ENCODE peak calls at places on chromosomes 11 and 22, in seven cellular contexts. E is IMR-90, C is GM12865, N is fibroblast of lung, S is left ventricle myocardium inferior, G is cardiac fibroblast, D is bronchial epithelial cell. I is an unnamed sample.

GRCh38 chr11:10328314-10329090 is 23.6 kb downstream of the ADM start:
- DNase-seq in E (peak), C (no peak), N (peak), S (no peak), G (peak), D (no peak), I (peak)

GRCh38 chr11:70270877-70271634 is 566 bp downstream of the PPFIA1 start:
- DNase-seq in E (peak), C (peak), N (peak), S (peak), G (peak), D (peak), I (peak)

GRCh38 chr11:10303558-10304363 is 1.1 kb upstream of the ADM start:
- DNase-seq in E (peak), C (peak), N (peak), S (peak), G (peak), D (peak), I (no peak)

GRCh38 chr11:131246589-131247164 is 123.7 kb upstream of the NTM start:
- DNase-seq in E (no peak), C (peak), N (no peak), S (peak), G (no peak), D (peak), I (no peak)

GRCh38 chr22:37420656-37421467 is 6.4 kb downstream of the ELFN2 start:
- DNase-seq in E (peak), C (no peak), N (no peak), S (no peak), G (peak), D (peak), I (no peak)

GRCh38 chr22:46250783-46251125 is 661 bp upstream of the CDPF1 start:
- DNase-seq in E (no peak), C (no peak), N (no peak), S (no peak), G (no peak), D (no peak), I (no peak)

GRCh38 chr11:116144387-116144958 is 628.3 kb downstream of the BUD13 start:
- DNase-seq in E (no peak), C (no peak), N (no peak), S (no peak), G (no peak), D (no peak), I (no peak)

GRCh38 chr11:125082611-125083311 is 19.7 kb downstream of the SLC37A2 start:
- DNase-seq in E (peak), C (no peak), N (peak), S (no peak), G (peak), D (peak), I (peak)

GRCh38 chr22:45568213-45568612 is 65.5 kb downstream of the FBLN1 start:
- DNase-seq in E (no peak), C (no peak), N (no peak), S (no peak), G (no peak), D (no peak), I (no peak)

GRCh38 chr11:75816561-75817239 is 1.7 kb downstream of the UVRAG start:
- DNase-seq in E (no peak), C (no peak), N (no peak), S (no peak), G (peak), D (no peak), I (no peak)

GRCh38 chr11:14645985-14646900 is 2.6 kb downstream of the PDE3B start:
- DNase-seq in E (no peak), C (no peak), N (peak), S (no peak), G (no peak), D (no peak), I (no peak)

GRCh38 chr22:44067901-44068300 is 43.8 kb downstream of the PARVB start:
- DNase-seq in E (no peak), C (no peak), N (no peak), S (no peak), G (no peak), D (no peak), I (no peak)

GRCh38 chr22:45418056-45418769 is 4.7 kb downstream of the RIBC2 start:
- DNase-seq in E (no peak), C (no peak), N (no peak), S (no peak), G (no peak), D (no peak), I (no peak)

GRCh38 chr22:36204641-36205032 is 3.0 kb upstream of the APOL4 start:
- DNase-seq in E (no peak), C (no peak), N (no peak), S (no peak), G (no peak), D (no peak), I (no peak)

GRCh38 chr11:131745405-131745804 is 375.0 kb downstream of the NTM start:
- DNase-seq in E (peak), C (no peak), N (peak), S (no peak), G (peak), D (peak), I (no peak)

GRCh38 chr11:108122166-108122628 is 830 bp downstream of the ACAT1 start:
- DNase-seq in E (no peak), C (no peak), N (peak), S (no peak), G (peak), D (no peak), I (no peak)

DNA sequence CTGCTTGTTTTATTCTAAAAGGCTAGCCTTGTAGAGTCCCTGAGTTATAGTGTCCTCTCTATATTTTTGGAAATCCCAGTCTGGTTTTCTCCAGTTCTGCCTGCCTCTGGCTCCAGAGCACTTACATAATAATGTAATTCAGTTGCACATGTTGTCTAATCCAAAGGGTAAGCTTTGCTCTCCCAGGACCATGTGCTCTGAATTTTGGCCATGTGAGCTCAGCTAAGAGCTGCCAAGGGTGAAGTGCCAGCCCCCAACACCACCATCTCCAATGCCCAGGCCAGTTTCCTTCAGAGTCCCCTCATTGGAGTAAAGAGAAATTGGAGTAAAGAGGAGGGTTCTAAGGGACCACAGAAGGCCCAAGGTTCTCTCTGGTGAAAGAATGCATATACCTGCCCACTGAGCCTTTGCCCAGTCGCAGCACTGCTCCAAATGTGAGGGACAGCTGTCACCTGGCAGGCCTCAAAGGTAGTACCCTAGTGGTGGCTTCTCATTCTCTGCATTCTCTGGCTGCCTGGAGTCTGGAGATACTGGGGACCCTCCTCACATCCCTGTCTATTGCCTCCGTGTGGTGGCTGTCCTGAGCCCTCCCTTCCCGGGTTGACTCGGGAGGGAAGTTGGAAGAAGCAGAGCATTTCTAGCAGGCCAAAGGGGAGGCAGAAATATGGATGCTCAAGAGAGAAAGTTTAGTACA is 4.9 kb downstream of the CRY2 start:
- DNase-seq in E (no peak), C (no peak), N (no peak), S (no peak), G (no peak), D (no peak), I (no peak)
- H3K4me3 ChIP-seq in E (no peak), C (no peak), N (no peak), S (peak), G (no peak), D (no peak), I (no peak)

GRCh38 chr11:60003729-60004128 is 13.3 kb upstream of the OOSP4B start:
- DNase-seq in E (no peak), C (no peak), N (no peak), S (no peak), G (no peak), D (no peak), I (no peak)

GRCh38 chr11:59992420-59992819 is 24.6 kb upstream of the OOSP4B start:
- DNase-seq in E (no peak), C (no peak), N (no peak), S (no peak), G (no peak), D (no peak), I (no peak)

GRCh38 chr11:59999732-60000131 is 17.2 kb upstream of the OOSP4B start:
- DNase-seq in E (no peak), C (no peak), N (no peak), S (no peak), G (no peak), D (no peak), I (no peak)

GRCh38 chr11:59997800-59998199 is 19.2 kb upstream of the OOSP4B start:
- DNase-seq in E (no peak), C (no peak), N (no peak), S (no peak), G (no peak), D (peak), I (no peak)
- TF ChIP-seq CTCF in E (no peak), C (no peak), N (no peak), S (no peak), G (no peak), D (no peak), I (no peak)

GRCh38 chr22:22603470-22603947 is 40.9 kb upstream of the GGTLC2 start:
- DNase-seq in E (no peak), C (no peak), N (no peak), S (no peak), G (no peak), D (no peak), I (no peak)

GRCh38 chr22:22595001-22595835 is 36.2 kb upstream of the PRAME start:
- DNase-seq in E (no peak), C (no peak), N (no peak), S (no peak), G (no peak), D (no peak), I (no peak)

GRCh38 chr22:22598144-22598543 is 39.1 kb upstream of the PRAME start:
- DNase-seq in E (no peak), C (no peak), N (no peak), S (no peak), G (no peak), D (no peak), I (no peak)

GRCh38 chr22:22600862-22601261 is 41.8 kb upstream of the PRAME start:
- DNase-seq in E (no peak), C (no peak), N (no peak), S (no peak), G (no peak), D (no peak), I (no peak)

GRCh38 chr22:22599248-22599647 is 40.2 kb upstream of the PRAME start:
- DNase-seq in E (no peak), C (no peak), N (no peak), S (no peak), G (no peak), D (no peak), I (no peak)
- H3K4me3 ChIP-seq in E (no peak), C (no peak), N (no peak), S (no peak), G (no peak), D (no peak), I (no peak)

DNA sequence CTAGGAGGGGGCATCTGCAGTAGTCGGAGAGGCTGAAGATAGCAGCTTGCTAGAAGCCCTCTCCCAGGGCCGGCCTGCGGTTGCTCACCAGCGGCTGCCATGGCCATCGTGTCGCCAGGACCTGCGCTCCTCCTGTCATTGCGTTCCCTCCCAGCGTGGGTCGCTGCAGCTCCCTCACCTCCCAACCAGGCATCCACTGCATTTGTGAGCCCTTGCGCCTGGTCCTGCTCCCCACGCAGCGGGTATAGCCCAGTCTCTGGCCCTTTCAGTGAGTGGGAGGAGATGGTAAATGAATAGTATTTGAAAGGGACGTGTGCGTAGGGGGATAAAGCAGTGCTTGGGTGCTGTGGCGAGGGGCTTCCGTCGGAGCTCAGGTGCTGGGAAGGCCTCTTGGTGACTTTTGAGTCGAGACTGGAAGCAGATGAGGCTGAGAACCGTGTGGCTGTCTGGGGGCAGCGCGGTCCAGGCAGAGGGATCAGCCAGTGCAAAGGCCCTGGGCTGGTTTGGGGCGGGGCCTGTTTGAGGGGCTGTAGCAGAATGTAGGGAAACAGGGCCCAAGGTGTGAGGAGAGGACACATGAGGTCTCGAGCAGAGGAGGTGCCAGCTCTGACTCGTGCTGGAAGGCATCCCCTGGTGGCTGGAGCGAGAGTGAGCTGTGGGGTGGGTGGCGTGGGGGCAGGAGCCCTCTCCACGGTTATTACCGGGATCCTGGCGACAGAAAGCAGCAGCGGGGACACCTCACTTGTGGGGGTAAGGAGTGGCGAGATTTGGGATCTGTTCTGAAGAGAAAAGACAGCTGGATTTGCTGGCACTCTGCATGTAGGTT is 39.3 kb downstream of the LRP5 start:
- DNase-seq in E (no peak), C (no peak), N (no peak), S (no peak), G (no peak), D (no peak), I (no peak)
- TF ChIP-seq CTCF in E (no peak), C (no peak), N (no peak), S (no peak), G (no peak), D (no peak), I (no peak)

GRCh38 chr22:20964090-20964798 is 2.8 kb upstream of the AIFM3 start:
- DNase-seq in E (no peak), C (no peak), N (no peak), S (no peak), G (no peak), D (no peak), I (no peak)
- H3K4me3 ChIP-seq in E (no peak), C (no peak), N (peak), S (peak), G (no peak), D (peak), I (peak)

GRCh38 chr11:81655351-81655750 is 1078.3 kb downstream of the FAM181B start:
- DNase-seq in E (no peak), C (no peak), N (peak), S (no peak), G (no peak), D (no peak), I (no peak)

GRCh38 chr11:81658722-81659121 is 1074.9 kb downstream of the FAM181B start:
- DNase-seq in E (peak), C (peak), N (peak), S (no peak), G (peak), D (peak), I (no peak)
- TF ChIP-seq CTCF in E (peak), C (peak), N (peak), S (no peak), G (peak), D (peak), I (peak)